ENCODE peak calls at places on chromosome 3, in four cellular contexts. One of them, this sample, is unnamed.

GRCh38 chr3:71681224-71681668 is 44.0 kb downstream of the EIF4E3 start:
- DNase-seq in H1: peak
- DNase-seq in GM12878: no peak
- DNase-seq in SK-N-SH: no peak
- DNase-seq in this sample: peak

GRCh38 chr3:28590216-28590615 is 241.6 kb upstream of the AZI2 start:
- DNase-seq in H1: no peak
- DNase-seq in GM12878: no peak
- DNase-seq in SK-N-SH: no peak
- DNase-seq in this sample: no peak

GRCh38 chr3:156808025-156808424 is 18.1 kb upstream of the LEKR1 start:
- DNase-seq in H1: no peak
- DNase-seq in GM12878: no peak
- DNase-seq in SK-N-SH: no peak
- DNase-seq in this sample: no peak

GRCh38 chr3:45611619-45612018 is 17.1 kb downstream of the LIMD1 start:
- DNase-seq in H1: no peak
- DNase-seq in GM12878: no peak
- DNase-seq in SK-N-SH: no peak
- DNase-seq in this sample: no peak

GRCh38 chr3:181660337-181660736 is 51.4 kb upstream of the SOX2 start:
- DNase-seq in H1: no peak
- DNase-seq in GM12878: no peak
- DNase-seq in SK-N-SH: no peak
- DNase-seq in this sample: no peak

GRCh38 chr3:62876064-62876463 is 848 bp upstream of the CADPS start:
- DNase-seq in H1: peak
- DNase-seq in GM12878: no peak
- DNase-seq in SK-N-SH: peak
- DNase-seq in this sample: no peak

GRCh38 chr3:153144779-153145178 is 17.2 kb upstream of the RAP2B start:
- DNase-seq in H1: no peak
- DNase-seq in GM12878: no peak
- DNase-seq in SK-N-SH: no peak
- DNase-seq in this sample: no peak

GRCh38 chr3:69458798-69459197 is 72.9 kb upstream of the FRMD4B start:
- DNase-seq in H1: no peak
- DNase-seq in GM12878: no peak
- DNase-seq in SK-N-SH: no peak
- DNase-seq in this sample: no peak

GRCh38 chr3:52313188-52313773 is 2.8 kb upstream of the DNAH1 start:
- DNase-seq in H1: no peak
- DNase-seq in GM12878: no peak
- DNase-seq in SK-N-SH: no peak
- DNase-seq in this sample: no peak
- H3K27ac ChIP-seq in H1: no peak
- H3K27ac ChIP-seq in GM12878: peak
- H3K27ac ChIP-seq in SK-N-SH: peak
- H3K27ac ChIP-seq in this sample: no peak

DNA sequence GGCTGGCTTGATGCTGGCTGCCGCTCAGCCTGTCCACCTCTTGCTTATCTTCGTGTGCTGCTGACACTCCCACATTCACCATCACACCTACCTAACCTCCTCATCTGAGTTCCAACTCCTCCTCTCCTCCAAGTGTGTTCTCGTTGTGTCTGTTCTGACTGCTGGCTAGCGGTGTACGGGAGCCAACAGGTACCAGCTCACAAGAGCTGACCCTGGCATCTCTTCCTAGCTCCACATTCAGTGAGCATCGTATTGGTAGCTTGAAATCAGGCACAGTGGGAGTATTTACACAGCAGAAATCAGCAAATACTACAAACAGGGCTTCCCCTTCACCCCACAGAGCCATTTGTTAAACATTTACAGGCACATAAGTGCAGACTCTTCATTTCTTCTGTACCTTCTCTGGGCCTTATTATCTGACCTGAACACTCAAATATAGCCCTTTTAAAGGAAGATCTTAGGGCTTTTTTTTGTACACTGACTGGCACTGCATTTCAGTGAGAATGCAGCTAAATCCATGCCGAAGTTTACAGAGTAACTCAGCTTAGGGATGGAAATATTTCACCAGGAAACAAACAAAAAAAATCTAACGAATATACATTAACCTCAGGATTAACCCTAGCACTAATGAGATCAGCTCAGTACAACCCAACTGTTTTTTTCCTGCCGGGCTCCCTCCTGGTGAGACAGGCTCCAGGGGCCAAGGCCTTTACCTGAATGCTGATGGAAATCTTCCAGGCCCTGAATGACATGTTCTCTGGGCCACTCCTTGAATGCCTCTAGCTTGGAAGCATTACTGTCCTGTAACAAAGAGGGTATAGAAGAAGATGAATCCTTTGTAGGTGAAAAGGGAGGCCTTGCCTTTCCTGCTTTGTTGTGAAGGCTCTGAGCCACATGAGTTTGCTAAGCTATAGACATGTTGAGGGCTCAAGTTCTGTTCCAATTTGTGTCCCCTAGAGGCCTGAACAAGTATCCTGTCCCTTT is 150.5 kb upstream of the LPP start:
- DNase-seq in H1: no peak
- DNase-seq in GM12878: no peak
- DNase-seq in SK-N-SH: no peak
- DNase-seq in this sample: no peak
- TF ChIP-seq NRF1 in H1: no peak
- TF ChIP-seq NRF1 in GM12878: no peak
- TF ChIP-seq NRF1 in SK-N-SH: no peak
- TF ChIP-seq NRF1 in this sample: no peak

GRCh38 chr3:146469206-146470017 is at the start of gene PLSCR2:
- DNase-seq in H1: peak
- DNase-seq in GM12878: peak
- DNase-seq in SK-N-SH: peak
- DNase-seq in this sample: peak
- H3K27ac ChIP-seq in H1: peak
- H3K27ac ChIP-seq in GM12878: no peak
- H3K27ac ChIP-seq in SK-N-SH: no peak
- H3K27ac ChIP-seq in this sample: peak

GRCh38 chr3:139653582-139653981 is 24.2 kb downstream of the NMNAT3 start:
- DNase-seq in H1: no peak
- DNase-seq in GM12878: no peak
- DNase-seq in SK-N-SH: no peak
- DNase-seq in this sample: no peak
- TF ChIP-seq NRF1 in H1: no peak
- TF ChIP-seq NRF1 in GM12878: no peak
- TF ChIP-seq NRF1 in SK-N-SH: no peak
- TF ChIP-seq NRF1 in this sample: no peak

GRCh38 chr3:170806676-170807075 is 63.3 kb downstream of the RPL22L1 start:
- DNase-seq in H1: no peak
- DNase-seq in GM12878: no peak
- DNase-seq in SK-N-SH: no peak
- DNase-seq in this sample: no peak

GRCh38 chr3:170806141-170806540 is 63.9 kb downstream of the RPL22L1 start:
- DNase-seq in H1: no peak
- DNase-seq in GM12878: no peak
- DNase-seq in SK-N-SH: no peak
- DNase-seq in this sample: no peak

GRCh38 chr3:170801597-170801996 is 68.4 kb downstream of the RPL22L1 start:
- DNase-seq in H1: no peak
- DNase-seq in GM12878: no peak
- DNase-seq in SK-N-SH: no peak
- DNase-seq in this sample: no peak

GRCh38 chr3:170802164-170803151 is 67.5 kb downstream of the RPL22L1 start:
- DNase-seq in H1: no peak
- DNase-seq in GM12878: no peak
- DNase-seq in SK-N-SH: no peak
- DNase-seq in this sample: peak

GRCh38 chr3:170804095-170804494 is 65.9 kb downstream of the RPL22L1 start:
- DNase-seq in H1: no peak
- DNase-seq in GM12878: no peak
- DNase-seq in SK-N-SH: no peak
- DNase-seq in this sample: no peak
- H3K27ac ChIP-seq in H1: no peak
- H3K27ac ChIP-seq in GM12878: no peak
- H3K27ac ChIP-seq in SK-N-SH: no peak
- H3K27ac ChIP-seq in this sample: no peak

DNA sequence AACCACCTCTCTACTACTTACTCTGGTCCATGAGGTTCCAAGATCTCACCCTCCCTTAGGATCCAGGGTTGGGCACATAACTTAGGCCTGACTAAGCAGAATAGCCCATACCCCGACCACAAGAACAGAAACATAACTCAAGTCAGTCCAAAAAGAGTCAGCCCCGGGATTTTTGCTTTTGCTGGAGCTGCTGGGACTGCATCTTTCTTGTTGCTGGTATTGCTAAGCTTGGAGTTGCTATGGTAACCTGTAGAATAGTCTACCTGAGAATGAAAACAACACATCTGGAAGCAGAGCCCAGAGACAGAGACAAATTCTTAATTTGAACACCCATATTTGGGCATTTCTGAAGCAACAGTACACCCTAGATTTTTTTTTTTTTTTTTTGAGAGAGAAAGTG is 6.5 kb downstream of the RUBCN start:
- DNase-seq in H1: no peak
- DNase-seq in GM12878: no peak
- DNase-seq in SK-N-SH: no peak
- DNase-seq in this sample: no peak
- TF ChIP-seq NRF1 in H1: no peak
- TF ChIP-seq NRF1 in GM12878: no peak
- TF ChIP-seq NRF1 in SK-N-SH: no peak
- TF ChIP-seq NRF1 in this sample: no peak

GRCh38 chr3:196063049-196063448 is 18.8 kb downstream of the TFRC start:
- DNase-seq in H1: no peak
- DNase-seq in GM12878: no peak
- DNase-seq in SK-N-SH: no peak
- DNase-seq in this sample: no peak
- H3K27ac ChIP-seq in H1: no peak
- H3K27ac ChIP-seq in GM12878: no peak
- H3K27ac ChIP-seq in SK-N-SH: no peak
- H3K27ac ChIP-seq in this sample: no peak

DNA sequence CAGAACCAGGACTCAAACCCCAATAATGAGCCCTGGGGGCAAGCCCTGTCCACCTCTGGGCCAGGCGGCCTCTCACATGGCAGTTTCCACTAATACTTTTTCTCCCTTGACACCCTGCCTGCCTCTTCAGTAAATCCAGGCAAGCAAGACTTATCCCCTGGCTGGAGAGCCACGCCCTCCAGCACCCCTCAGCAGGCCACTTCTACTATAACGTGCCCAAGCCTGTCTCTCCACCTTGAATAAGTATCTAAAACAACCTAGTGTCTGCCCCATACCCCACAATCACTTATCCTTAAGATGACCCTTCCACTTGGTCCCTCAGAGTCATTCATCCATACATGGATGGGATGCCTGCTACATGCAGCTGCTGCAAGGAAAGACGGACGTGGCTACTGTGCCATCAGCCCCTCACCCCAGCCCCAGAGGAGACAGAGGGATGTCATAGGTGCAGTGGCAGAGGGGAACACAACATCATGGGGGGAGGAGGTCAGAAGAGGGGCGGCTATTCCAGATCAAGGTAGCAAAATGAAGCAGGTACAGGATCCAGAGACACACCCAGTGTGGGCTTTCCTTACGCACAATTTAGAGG is 63.4 kb downstream of the LRIG1 start:
- DNase-seq in H1: no peak
- DNase-seq in GM12878: no peak
- DNase-seq in SK-N-SH: no peak
- DNase-seq in this sample: no peak
- TF ChIP-seq NRF1 in H1: no peak
- TF ChIP-seq NRF1 in GM12878: no peak
- TF ChIP-seq NRF1 in SK-N-SH: no peak
- TF ChIP-seq NRF1 in this sample: no peak

DNA sequence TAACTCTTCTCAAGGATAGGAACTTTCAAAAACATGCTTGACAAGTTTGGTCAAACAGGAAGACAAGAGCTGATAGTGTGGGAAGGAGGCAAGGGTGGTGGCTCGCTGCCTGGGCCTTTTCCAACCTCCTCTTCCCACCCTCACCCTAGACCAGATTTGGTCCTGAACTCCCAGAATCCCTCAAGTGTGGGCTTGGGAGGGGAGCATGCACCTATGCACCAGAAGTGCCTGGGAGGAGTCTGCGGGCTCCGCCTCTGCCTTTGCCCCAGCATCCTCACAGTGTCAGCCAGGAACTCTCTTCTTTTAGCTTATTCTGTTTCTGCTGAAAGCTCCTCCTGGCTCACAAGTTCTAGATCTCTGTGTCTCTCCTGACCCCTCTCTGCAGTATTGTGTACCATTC is 126.2 kb upstream of the MRPS22 start:
- DNase-seq in H1: peak
- DNase-seq in GM12878: no peak
- DNase-seq in SK-N-SH: no peak
- DNase-seq in this sample: no peak
- H3K27ac ChIP-seq in H1: no peak
- H3K27ac ChIP-seq in GM12878: no peak
- H3K27ac ChIP-seq in SK-N-SH: no peak
- H3K27ac ChIP-seq in this sample: no peak

GRCh38 chr3:67704322-67704721 is 49.9 kb upstream of the SUCLG2 start:
- DNase-seq in H1: no peak
- DNase-seq in GM12878: no peak
- DNase-seq in SK-N-SH: no peak
- DNase-seq in this sample: no peak
- TF ChIP-seq NRF1 in H1: no peak
- TF ChIP-seq NRF1 in GM12878: no peak
- TF ChIP-seq NRF1 in SK-N-SH: no peak
- TF ChIP-seq NRF1 in this sample: no peak